ENCODE peak calls at places on chromosomes 4 and X, in four cellular contexts. N is neuronal stem cell, U is suprapubic skin, W is aorta. S is an unnamed sample.
A peak's percentile ranks its signal among the peaks of the same experiment; 100 is the strongest.

GRCh38 chrX:148049441-148049840 is 68.3 kb downstream of the FMR1NB start:
- DNase-seq in N (peak; percentile 32), U (no peak), W (no peak), S (no peak)

GRCh38 chr4:90002406-90003040 is 107.9 kb downstream of the MMRN1 start:
- DNase-seq in N (no peak), U (no peak), W (no peak), S (no peak)

GRCh38 chrX:17859609-17860178 is 1.4 kb downstream of the RAI2 start:
- DNase-seq in N (no peak), U (no peak), W (no peak), S (no peak)

GRCh38 chr4:907691-908437 is 24.3 kb downstream of the GAK start:
- DNase-seq in N (no peak), U (no peak), W (no peak), S (no peak)

GRCh38 chr4:86935499-86935832 is 655 bp downstream of the AFF1 start:
- DNase-seq in N (peak; percentile 14), U (peak; percentile 81), W (no peak), S (peak; percentile 81)

GRCh38 chrX:39507034-39507433 is 590.7 kb downstream of the BCOR start:
- DNase-seq in N (no peak), U (no peak), W (no peak), S (no peak)

GRCh38 chr4:8905236-8905772 is 33.7 kb upstream of the HMX1 start:
- DNase-seq in N (no peak), U (peak; percentile 63), W (peak; percentile 51), S (peak; percentile 35)

GRCh38 chr4:15455290-15455689 is 14.4 kb upstream of the CC2D2A start:
- DNase-seq in N (no peak), U (no peak), W (no peak), S (peak; percentile 88)

GRCh38 chr4:24988776-24989175 is 42.0 kb downstream of the LGI2 start:
- DNase-seq in N (no peak), U (no peak), W (no peak), S (no peak)

GRCh38 chrX:122818068-122818467 is 366.0 kb upstream of the GRIA3 start:
- DNase-seq in N (no peak), U (no peak), W (no peak), S (no peak)

GRCh38 chr4:113474017-113474416 is 287.5 kb downstream of the CAMK2D start:
- DNase-seq in N (no peak), U (no peak), W (no peak), S (no peak)

GRCh38 chrX:110086916-110087484 is 84.1 kb downstream of the TMEM164 start:
- DNase-seq in N (no peak), U (no peak), W (no peak), S (no peak)

GRCh38 chr4:7915875-7916242 is 23.8 kb downstream of the AFAP1 start:
- DNase-seq in N (no peak), U (no peak), W (no peak), S (no peak)

GRCh38 chr4:171812377-171813194 is 618 bp upstream of the GALNTL6 start:
- DNase-seq in N (peak; percentile 39), U (no peak), W (peak; percentile 75), S (no peak)

DNA sequence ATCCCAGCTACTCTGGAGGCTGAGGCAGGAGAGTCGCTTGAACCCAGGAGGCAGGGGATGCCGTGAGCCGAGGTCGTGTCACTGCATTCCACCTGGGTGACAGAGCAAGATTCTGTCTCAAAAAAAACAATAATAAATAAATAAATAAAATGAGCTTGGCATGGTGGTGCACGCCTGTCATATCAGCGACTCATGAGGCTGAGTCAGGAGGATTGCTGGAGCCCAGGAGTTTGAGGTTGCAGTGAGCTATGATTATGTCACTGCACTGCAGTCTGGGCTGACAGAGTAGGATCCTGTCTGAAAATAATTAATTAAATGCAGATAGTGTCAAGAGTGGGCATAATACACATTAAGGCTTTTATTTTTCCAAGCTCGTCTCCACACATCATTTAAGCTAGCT is 77.5 kb downstream of the DHRSX start:
- DNase-seq in N (no peak), U (peak; percentile 38), W (no peak), S (no peak)
- H3K27ac ChIP-seq in N (no peak overlapping the region), U (no peak overlapping the region), W (no peak overlapping the region), S (no peak overlapping the region)

DNA sequence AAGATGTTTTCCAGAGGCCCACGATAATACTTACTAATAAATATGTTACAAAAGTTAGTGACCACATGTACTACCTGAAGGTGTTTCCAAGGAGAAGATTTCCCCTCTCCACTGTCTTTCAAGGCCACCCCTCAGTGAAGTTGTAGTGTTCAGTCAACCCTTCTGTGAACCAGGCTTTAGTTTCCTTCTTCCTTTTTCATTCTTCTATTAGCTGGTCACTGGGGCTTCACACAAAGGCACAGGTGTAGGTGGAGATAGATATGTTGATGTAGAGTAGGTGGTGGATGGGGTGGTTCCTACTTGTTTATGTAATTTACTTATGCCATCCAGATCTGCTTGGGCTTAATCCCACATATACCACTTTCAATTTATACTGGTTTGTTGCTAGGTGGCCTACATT is 43.3 kb upstream of the ADAM29 start:
- DNase-seq in N (no peak), U (no peak), W (no peak), S (no peak)
- H3K4me3 ChIP-seq in N (no peak overlapping the region), U (no peak overlapping the region), W (no peak overlapping the region), S (no peak overlapping the region)

GRCh38 chr4:99394913-99395312 is 40.2 kb downstream of the ADH7 start:
- DNase-seq in N (no peak), U (no peak), W (no peak), S (no peak)

GRCh38 chr4:99383833-99384392 is 31.4 kb upstream of the ADH1C start:
- DNase-seq in N (no peak), U (no peak), W (no peak), S (no peak)

GRCh38 chr4:99390060-99390459 is 37.5 kb upstream of the ADH1C start:
- DNase-seq in N (no peak), U (no peak), W (no peak), S (no peak)

DNA sequence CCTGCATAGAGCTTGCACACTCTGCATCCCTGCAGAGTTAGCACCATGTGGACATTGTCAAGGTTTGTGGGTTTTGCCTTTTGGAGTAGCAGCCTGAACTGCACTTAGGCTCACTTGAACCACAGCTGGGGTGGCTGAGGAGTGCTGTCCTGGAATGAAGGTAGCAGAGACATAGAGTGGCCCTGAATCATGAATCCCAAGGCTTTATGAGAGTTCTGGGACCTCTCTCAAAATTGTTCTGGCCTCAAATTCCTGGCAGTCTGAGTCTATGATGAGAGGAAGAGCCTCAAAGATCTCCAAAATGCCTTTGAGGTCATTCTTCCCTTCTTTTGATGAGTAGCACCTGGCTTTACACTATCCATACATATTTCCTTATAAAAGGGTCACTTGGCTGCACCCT is 37.1 kb upstream of the ADH1C start:
- DNase-seq in N (no peak), U (no peak), W (no peak), S (no peak)
- H3K27ac ChIP-seq in N (no peak overlapping the region), U (peak overlapping the region; percentile 60), W (no peak overlapping the region), S (peak overlapping the region; percentile 55)

GRCh38 chr4:127559981-127560380 is 72.8 kb upstream of the INTU start:
- DNase-seq in N (no peak), U (no peak), W (no peak), S (no peak)

GRCh38 chr4:127560755-127561154 is 72.0 kb upstream of the INTU start:
- DNase-seq in N (no peak), U (no peak), W (no peak), S (no peak)

GRCh38 chr4:127555106-127555505 is 77.7 kb upstream of the INTU start:
- DNase-seq in N (no peak), U (no peak), W (no peak), S (no peak)

GRCh38 chr4:127558489-127559407 is 74.0 kb upstream of the INTU start:
- DNase-seq in N (no peak), U (no peak), W (no peak), S (no peak)

DNA sequence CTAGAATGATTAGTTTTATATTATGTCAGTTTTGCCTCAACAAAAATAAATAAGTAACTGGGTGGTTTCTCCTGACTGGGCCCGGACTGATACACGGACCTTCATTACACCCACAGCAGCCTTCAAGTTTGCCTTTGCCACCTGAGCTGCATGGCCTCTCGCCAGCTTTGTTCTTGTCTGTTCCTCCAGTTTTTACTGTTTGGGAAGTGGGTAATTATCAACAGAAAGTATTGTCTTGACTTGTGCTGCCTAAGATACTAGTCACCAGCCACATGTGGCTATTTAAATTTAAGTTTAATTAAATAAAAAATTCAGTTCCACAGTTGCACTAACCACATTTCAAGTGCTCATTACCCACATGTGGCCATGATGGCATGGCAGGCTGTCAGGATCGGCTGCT is 74.7 kb upstream of the INTU start:
- DNase-seq in N (no peak), U (no peak), W (no peak), S (no peak)
- H3K4me3 ChIP-seq in N (no peak overlapping the region), U (no peak overlapping the region), W (no peak overlapping the region), S (no peak overlapping the region)

GRCh38 chr4:37693030-37693429 is 6.9 kb upstream of the RELL1 start:
- DNase-seq in N (no peak), U (no peak), W (no peak), S (no peak)
- H3K27ac ChIP-seq in N (no peak overlapping the region), U (no peak overlapping the region), W (no peak overlapping the region), S (no peak overlapping the region)

GRCh38 chrX:13250831-13251612 is 68.8 kb downstream of the ATXN3L start:
- DNase-seq in N (no peak), U (no peak), W (no peak), S (no peak)
- H3K4me3 ChIP-seq in N (no peak overlapping the region), U (no peak overlapping the region), W (no peak overlapping the region), S (no peak overlapping the region)

DNA sequence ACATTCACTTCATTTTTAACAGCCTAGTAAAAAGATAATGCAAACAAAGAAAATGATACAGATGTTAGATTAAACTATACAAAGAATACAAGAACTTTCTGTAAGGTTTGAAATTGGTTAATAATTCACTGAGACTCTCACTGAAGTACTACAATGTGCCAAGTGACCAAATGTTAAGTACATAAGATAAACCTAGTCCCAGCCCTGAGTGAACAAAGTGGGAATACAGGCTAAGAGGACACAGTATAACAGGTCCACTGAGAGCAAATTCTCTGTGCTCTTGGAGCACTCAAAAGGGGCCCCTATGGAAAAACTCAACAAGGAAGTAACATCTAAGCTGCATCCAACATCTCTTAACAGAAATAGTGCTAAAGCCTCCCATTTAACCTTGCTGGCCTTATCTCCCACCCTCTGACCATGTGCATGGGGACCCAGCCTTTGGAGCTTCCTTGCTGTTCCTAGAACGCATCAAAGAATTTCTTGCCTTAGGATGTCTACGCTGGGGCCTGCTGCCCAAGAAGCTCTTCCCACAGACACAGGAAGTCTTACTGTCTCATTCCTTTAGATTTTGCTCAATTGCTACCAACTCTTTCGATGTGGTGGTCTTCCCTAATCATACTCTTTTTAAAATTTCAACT is 113.4 kb downstream of the ZAR1 start:
- DNase-seq in N (no peak), U (no peak), W (no peak), S (no peak)
- H3K27ac ChIP-seq in N (no peak overlapping the region), U (no peak overlapping the region), W (no peak overlapping the region), S (no peak overlapping the region)

GRCh38 chrX:152897216-152898144 is at the start of gene ZNF185:
- DNase-seq in N (peak; percentile 42), U (no peak), W (no peak), S (no peak)
- H3K4me3 ChIP-seq in N (peak within 1 kb of the TSS; percentile 82), U (peak within 1 kb of the TSS; percentile 42), W (peak within 1 kb of the TSS; percentile 18), S (peak within 1 kb of the TSS; percentile 58)

S was measured in coronary artery.